ENCODE peak calls at places on chromosomes 7 and 10, in nine cellular contexts. S, B, Y, E, Z, X, W, H and F are unnamed samples.
A peak's percentile ranks its signal among the peaks of the same experiment; 100 is the strongest.

GRCh38 chr10:79156334-79157274 is 87.8 kb downstream of the ZMIZ1 start:
- DNase-seq in S (no peak), B (no peak), Y (no peak), E (no peak), Z (no peak), X (no peak), W (no peak), H (no peak), F (no peak)

GRCh38 chr7:50307368-50308012 is 3.0 kb downstream of the IKZF1 start:
- DNase-seq in S (no peak), B (no peak), Y (peak; percentile 54), E (no peak), Z (no peak), X (no peak), W (no peak), H (no peak), F (no peak)

GRCh38 chr10:77501152-77501845 is 136.3 kb downstream of the KCNMA1 start:
- DNase-seq in S (peak; percentile 63), B (no peak), Y (no peak), E (peak; percentile 87), Z (no peak), X (peak; percentile 98), W (no peak), H (peak; percentile 90), F (peak; percentile 70)

GRCh38 chr7:3892167-3892566 is 591.1 kb downstream of the SDK1 start:
- DNase-seq in S (no peak), B (no peak), Y (no peak), E (no peak), Z (no peak), X (no peak), W (no peak), H (no peak), F (no peak)

GRCh38 chr10:128063736-128064614 is 62.2 kb downstream of the MKI67 start:
- DNase-seq in S (peak; percentile 76), B (no peak), Y (no peak), E (no peak), Z (no peak), X (no peak), W (no peak), H (no peak), F (peak; percentile 64)

GRCh38 chr7:42883950-42884349 is 27.9 kb downstream of the C7orf25 start:
- DNase-seq in S (no peak), B (no peak), Y (no peak), E (no peak), Z (peak; percentile 57), X (no peak), W (no peak), H (peak; percentile 55), F (no peak)

GRCh38 chr10:18079665-18080295 is 60.4 kb upstream of the CACNB2 start:
- DNase-seq in S (no peak), B (no peak), Y (no peak), E (no peak), Z (no peak), X (no peak), W (no peak), H (peak; percentile 21), F (no peak)

GRCh38 chr10:102812213-102812876 is 24.9 kb downstream of the CYP17A1 start:
- DNase-seq in S (no peak), B (no peak), Y (no peak), E (no peak), Z (no peak), X (no peak), W (no peak), H (peak; percentile 64), F (no peak)

GRCh38 chr10:37680243-37680683 is 177.1 kb downstream of the ZNF248 start:
- DNase-seq in S (no peak), B (no peak), Y (no peak), E (no peak), Z (no peak), X (no peak), W (no peak), H (no peak), F (no peak)

GRCh38 chr7:96285579-96285978 is 36.3 kb downstream of the SLC25A13 start:
- DNase-seq in S (no peak), B (no peak), Y (no peak), E (no peak), Z (no peak), X (no peak), W (no peak), H (no peak), F (no peak)

GRCh38 chr7:158468225-158468624 is 119.4 kb downstream of the PTPRN2 start:
- DNase-seq in S (no peak), B (no peak), Y (no peak), E (no peak), Z (no peak), X (no peak), W (no peak), H (no peak), F (no peak)